ENCODE peak calls at places on chromosome 9, in five cellular contexts. P, N, S, L and Y are unnamed samples. For H3F3A, the result is how much of the 10 kb centered on the place peaks cover.

GRCh38 chr9:119273325-119273904 is 95.8 kb downstream of the BRINP1 start:
- DNase-seq in P (no peak), N (no peak), S (no peak), L (no peak), Y (no peak)

GRCh38 chr9:110217656-110218099 is 9.7 kb upstream of the C9orf152 start:
- DNase-seq in P (peak), N (peak), S (peak), L (peak), Y (peak)

GRCh38 chr9:77764894-77765780 is 117.0 kb upstream of the GNA14 start:
- DNase-seq in P (peak), N (peak), S (no peak), L (peak), Y (no peak)

GRCh38 chr9:78777747-78778146 is 480.8 kb downstream of the PSAT1 start:
- DNase-seq in P (peak), N (no peak), S (no peak), L (no peak), Y (no peak)

GRCh38 chr9:98479967-98480847 is 224.8 kb upstream of the TBC1D2 start:
- DNase-seq in P (no peak), N (no peak), S (no peak), L (peak), Y (peak)

GRCh38 chr9:35341021-35341420 is 148.9 kb upstream of the RUSC2 start:
- DNase-seq in P (no peak), N (no peak), S (peak), L (no peak), Y (no peak)

GRCh38 chr9:93574091-93574899 is 2.1 kb upstream of the PHF2 start:
- DNase-seq in P (no peak), N (no peak), S (no peak), L (no peak), Y (no peak)

GRCh38 chr9:112925058-112925641 is 34.5 kb upstream of the SLC46A2 start:
- DNase-seq in P (peak), N (peak), S (peak), L (peak), Y (peak)

GRCh38 chr9:76868897-76869296 is 37.0 kb downstream of the PRUNE2 start:
- DNase-seq in P (no peak), N (no peak), S (no peak), L (no peak), Y (no peak)

GRCh38 chr9:113998114-113998513 is 80.0 kb downstream of the AMBP start:
- DNase-seq in P (no peak), N (no peak), S (no peak), L (no peak), Y (no peak)

GRCh38 chr9:26723486-26723885 is 169.1 kb downstream of the CAAP1 start:
- DNase-seq in P (peak), N (no peak), S (no peak), L (peak), Y (no peak)

GRCh38 chr9:136201609-136202448 is 3.1 kb downstream of the LHX3 start:
- DNase-seq in P (peak), N (peak), S (no peak), L (no peak), Y (no peak)

GRCh38 chr9:19162956-19163355 is 35.7 kb upstream of the PLIN2 start:
- DNase-seq in P (no peak), N (no peak), S (no peak), L (no peak), Y (no peak)

GRCh38 chr9:18979367-18979766 is 53.6 kb downstream of the SAXO1 start:
- DNase-seq in P (no peak), N (no peak), S (no peak), L (peak), Y (no peak)

GRCh38 chr9:19371942-19372341 is 8.1 kb downstream of the RPS6 start:
- DNase-seq in P (peak), N (peak), S (no peak), L (peak), Y (no peak)

GRCh38 chr9:79362100-79363081 is 209.4 kb upstream of the TLE4 start:
- DNase-seq in P (peak), N (no peak), S (no peak), L (peak), Y (peak)

GRCh38 chr9:134662143-134662876 is 20.7 kb downstream of the COL5A1 start:
- DNase-seq in P (no peak), N (peak), S (no peak), L (peak), Y (peak)

GRCh38 chr9:89077519-89077918 is 86.3 kb downstream of the S1PR3 start:
- DNase-seq in P (no peak), N (no peak), S (no peak), L (no peak), Y (no peak)

GRCh38 chr9:4706971-4707622 is 27.7 kb downstream of the CDC37L1 start:
- DNase-seq in P (no peak), N (no peak), S (no peak), L (no peak), Y (no peak)

GRCh38 chr9:5651246-5651645 is 22.3 kb downstream of the RIC1 start:
- DNase-seq in P (no peak), N (no peak), S (no peak), L (peak), Y (no peak)

GRCh38 chr9:73714294-73714693 is 562.6 kb downstream of the ANXA1 start:
- DNase-seq in P (no peak), N (no peak), S (no peak), L (peak), Y (no peak)

GRCh38 chr9:135029434-135029833 is 58.0 kb upstream of the OLFM1 start:
- DNase-seq in P (no peak), N (no peak), S (no peak), L (no peak), Y (no peak)

GRCh38 chr9:77015291-77016048 is 4.0 kb upstream of the FOXB2 start:
- DNase-seq in P (peak), N (peak), S (no peak), L (no peak), Y (no peak)

GRCh38 chr9:18208166-18209059 is 265.5 kb upstream of the ADAMTSL1 start:
- DNase-seq in P (peak), N (peak), S (peak), L (peak), Y (peak)

GRCh38 chr9:131959887-131960286 is 119.8 kb downstream of the MED27 start:
- DNase-seq in P (no peak), N (no peak), S (no peak), L (no peak), Y (no peak)

GRCh38 chr9:34170252-34170915 is 8.5 kb upstream of the UBAP1 start:
- DNase-seq in P (no peak), N (peak), S (no peak), L (no peak), Y (no peak)

GRCh38 chr9:34163439-34163838 is 15.4 kb upstream of the UBAP1 start:
- DNase-seq in P (no peak), N (no peak), S (no peak), L (peak), Y (peak)

GRCh38 chr9:34171753-34172535 is 6.9 kb upstream of the UBAP1 start:
- DNase-seq in P (peak), N (no peak), S (peak), L (no peak), Y (no peak)

DNA sequence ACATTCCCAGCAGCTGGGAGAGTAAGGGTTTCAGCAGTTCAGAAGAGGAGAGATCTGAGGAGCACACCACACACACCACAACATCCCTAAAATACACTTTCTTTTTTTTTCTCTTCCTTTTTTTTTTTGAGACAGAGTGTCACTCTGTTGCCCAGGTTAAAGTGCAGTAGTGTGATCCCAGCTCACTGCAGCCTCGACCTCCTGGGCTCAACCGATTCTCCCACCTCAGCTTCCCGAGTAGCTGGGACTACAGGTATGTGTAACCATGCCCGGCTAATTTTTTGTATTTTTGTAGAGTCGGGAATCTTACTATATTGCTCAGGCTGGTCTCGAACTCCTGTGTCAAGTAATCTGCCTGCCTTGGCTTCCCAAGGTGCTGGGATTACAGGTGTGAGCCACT is 9.7 kb upstream of the UBAP1 start:
- DNase-seq in P (no peak), N (no peak), S (no peak), L (no peak), Y (no peak)
- H3F3A ChIP-seq in P (under half), N (under half), S (under half), L (under half), Y (under half)

DNA sequence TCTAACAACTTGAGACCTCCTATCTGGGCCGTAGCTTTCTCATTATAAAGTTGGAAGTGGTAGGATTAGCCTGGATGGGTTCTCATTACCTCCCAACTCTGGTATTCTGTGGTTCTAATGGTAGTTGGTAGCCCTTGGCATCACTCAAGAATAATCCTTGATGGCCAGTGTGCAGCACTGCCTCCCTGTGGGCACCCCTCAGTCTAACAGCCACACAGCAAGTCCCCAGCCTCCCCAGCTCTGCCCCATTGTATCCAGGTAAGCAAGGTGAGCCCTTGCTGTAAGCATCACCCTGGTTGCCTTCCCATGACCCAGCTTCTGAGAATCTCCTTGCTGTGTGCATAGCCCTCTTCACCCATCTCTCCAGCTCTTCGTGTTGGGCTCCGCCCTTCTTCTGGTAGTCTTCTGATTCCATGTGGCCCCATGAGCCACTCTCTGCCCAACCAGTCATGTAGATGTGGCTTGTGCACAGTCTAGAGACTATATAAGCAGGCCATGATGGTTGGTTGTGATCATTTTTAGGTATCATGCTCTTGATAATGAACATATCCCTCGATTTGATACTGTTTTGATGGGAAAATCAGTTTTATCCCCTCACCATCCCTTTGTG is 57.6 kb upstream of the GRHPR start:
- DNase-seq in P (peak), N (no peak), S (no peak), L (peak), Y (no peak)
- H3F3A ChIP-seq in P (under half), N (under half), S (under half), L (under half), Y (under half)

GRCh38 chr9:127519301-127520166 is 68.2 kb downstream of the LRSAM1 start:
- DNase-seq in P (no peak), N (no peak), S (no peak), L (peak), Y (peak)
- H3F3A ChIP-seq in P (under half), N (half or more), S (under half), L (under half), Y (half or more)

GRCh38 chr9:130040901-130041647 is 1.9 kb downstream of the FNBP1 start:
- DNase-seq in P (no peak), N (no peak), S (no peak), L (no peak), Y (no peak)
- H3F3A ChIP-seq in P (under half), N (under half), S (under half), L (under half), Y (under half)

GRCh38 chr9:33885948-33886347 is 69.0 kb downstream of the UBE2R2 start:
- DNase-seq in P (no peak), N (no peak), S (no peak), L (no peak), Y (no peak)

GRCh38 chr9:33881635-33882034 is 64.7 kb downstream of the UBE2R2 start:
- DNase-seq in P (no peak), N (no peak), S (no peak), L (peak), Y (no peak)

GRCh38 chr9:33880562-33881089 is 63.7 kb downstream of the UBE2R2 start:
- DNase-seq in P (peak), N (no peak), S (no peak), L (no peak), Y (no peak)

GRCh38 chr9:33884856-33885701 is 68.1 kb downstream of the UBE2R2 start:
- DNase-seq in P (no peak), N (peak), S (no peak), L (peak), Y (peak)
- H3F3A ChIP-seq in P (under half), N (under half), S (under half), L (under half), Y (under half)

DNA sequence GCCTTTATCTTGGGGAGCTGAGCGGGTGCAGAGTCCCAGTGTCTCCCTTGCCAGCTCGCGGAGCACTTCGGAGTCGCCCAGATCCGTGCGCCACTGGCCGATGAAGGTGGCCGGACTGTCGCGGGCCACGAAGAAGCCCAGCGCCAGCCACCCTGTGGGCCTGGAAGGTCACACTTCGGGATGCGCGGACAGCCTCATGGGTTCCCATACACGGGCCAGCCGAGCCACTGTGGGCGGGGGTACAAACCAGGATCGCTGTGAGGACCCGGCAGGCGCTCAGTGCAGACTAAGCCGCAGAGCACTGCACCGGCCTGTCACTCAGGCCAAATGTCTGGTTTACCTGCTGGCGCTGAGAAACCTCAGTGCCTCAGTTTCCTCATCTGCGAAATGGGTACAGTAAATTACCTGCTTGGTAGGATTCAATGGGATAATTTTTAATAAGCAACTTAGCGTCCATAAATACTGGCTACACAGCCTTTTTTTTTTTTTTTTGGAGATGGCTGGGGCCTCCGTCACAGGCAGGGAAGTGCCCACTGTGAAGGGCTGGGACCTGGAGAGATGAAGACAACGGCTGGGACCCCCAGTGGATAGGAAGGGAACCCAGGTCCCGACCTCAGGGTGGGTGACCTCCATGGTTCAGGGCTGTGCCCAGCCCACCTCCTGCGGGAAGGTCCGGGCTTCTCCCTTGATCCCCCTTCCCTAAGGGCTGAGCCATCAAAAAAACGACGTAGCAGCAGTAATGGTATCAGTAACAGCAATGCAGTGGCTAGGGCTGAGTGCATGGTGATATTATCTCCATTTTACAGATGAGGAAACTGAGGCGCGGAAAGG is 38.7 kb upstream of the CTSV start:
- DNase-seq in P (peak), N (peak), S (no peak), L (no peak), Y (no peak)
- H3F3A ChIP-seq in P (under half), N (under half), S (under half), L (under half), Y (under half)